ENCODE peak calls at places on chromosome 19, in four cellular contexts. Y is IMR-90, U is hepatocyte, F is mesenchymal stem cell. T is an unnamed sample.
A peak's percentile ranks its signal among the peaks of the same experiment; 100 is the strongest.

GRCh38 chr19:19420570-19421301 is 15.3 kb downstream of the GATAD2A start:
- DNase-seq in Y (no peak), U (no peak), F (no peak), T (no peak)

GRCh38 chr19:6222884-6223283 is 56.9 kb downstream of the MLLT1 start:
- DNase-seq in Y (no peak), U (no peak), F (no peak), T (no peak)

GRCh38 chr19:4067396-4068057 is 828 bp upstream of the ZBTB7A start:
- DNase-seq in Y (no peak), U (no peak), F (no peak), T (no peak)

GRCh38 chr19:7927605-7928333 is 1.8 kb upstream of the CTXN1 start:
- DNase-seq in Y (no peak), U (no peak), F (no peak), T (no peak)

GRCh38 chr19:49333426-49334288 is 1.5 kb upstream of the CD37 start:
- DNase-seq in Y (peak; percentile 40), U (no peak), F (peak; percentile 35), T (no peak)

GRCh38 chr19:7293795-7294570 is at the start of gene INSR:
- DNase-seq in Y (peak; percentile 84), U (peak; percentile 95), F (peak; percentile 90), T (peak; percentile 70)

GRCh38 chr19:50203281-50204080 is at the start of gene MYH14:
- DNase-seq in Y (no peak), U (peak; percentile 96), F (no peak), T (peak; percentile 98)

GRCh38 chr19:23049256-23049655 is 46.3 kb upstream of the ZNF728 start:
- DNase-seq in Y (no peak), U (no peak), F (no peak), T (no peak)

GRCh38 chr19:5767949-5768348 is 16.6 kb downstream of the PRR22 start:
- DNase-seq in Y (no peak), U (no peak), F (no peak), T (no peak)

GRCh38 chr19:54534156-54534555 is 31.5 kb downstream of the LAIR2 start:
- DNase-seq in Y (no peak), U (no peak), F (no peak), T (no peak)

GRCh38 chr19:2578911-2579677 is 103.2 kb downstream of the GADD45B start:
- DNase-seq in Y (peak; percentile 89), U (peak; percentile 93), F (peak; percentile 95), T (peak; percentile 86)

GRCh38 chr19:19615086-19615485 is 3.4 kb downstream of the PBX4 start:
- DNase-seq in Y (peak; percentile 46), U (no peak), F (peak; percentile 25), T (peak; percentile 53)

GRCh38 chr19:55178781-55179569 is 1.1 kb downstream of the SYT5 start:
- DNase-seq in Y (peak; percentile 77), U (peak; percentile 89), F (peak; percentile 91), T (no peak)

GRCh38 chr19:7149956-7150705 is 80.6 kb downstream of the ZNF557 start:
- DNase-seq in Y (no peak), U (no peak), F (no peak), T (no peak)

GRCh38 chr19:10292789-10293636 is 3.3 kb downstream of the ICAM5 start:
- DNase-seq in Y (no peak), U (no peak), F (no peak), T (no peak)

GRCh38 chr19:40147693-40148347 is 43.4 kb upstream of the MAP3K10 start:
- DNase-seq in Y (peak; percentile 77), U (no peak), F (peak; percentile 79), T (peak; percentile 48)

GRCh38 chr19:29293292-29293691 is 80.3 kb upstream of the UQCRFS1 start:
- DNase-seq in Y (no peak), U (no peak), F (no peak), T (no peak)

GRCh38 chr19:17803264-17803896 is 8.4 kb downstream of the B3GNT3 start:
- DNase-seq in Y (no peak), U (no peak), F (no peak), T (no peak)

GRCh38 chr19:48551437-48552302 is at the start of gene SULT2B1:
- DNase-seq in Y (no peak), U (no peak), F (no peak), T (peak; percentile 89)

GRCh38 chr19:29539131-29539530 is 13.3 kb downstream of the VSTM2B start:
- DNase-seq in Y (no peak), U (no peak), F (no peak), T (no peak)

GRCh38 chr19:49114630-49115363 is 627 bp downstream of the LIN7B start:
- DNase-seq in Y (peak; percentile 33), U (peak; percentile 81), F (peak; percentile 58), T (no peak)

GRCh38 chr19:54674021-54674617 is 11.3 kb downstream of the LILRB4 start:
- DNase-seq in Y (no peak), U (no peak), F (no peak), T (peak; percentile 14)

GRCh38 chr19:49895566-49896297 is 955 bp downstream of the IL4I1 start:
- DNase-seq in Y (no peak), U (no peak), F (no peak), T (no peak)

DNA sequence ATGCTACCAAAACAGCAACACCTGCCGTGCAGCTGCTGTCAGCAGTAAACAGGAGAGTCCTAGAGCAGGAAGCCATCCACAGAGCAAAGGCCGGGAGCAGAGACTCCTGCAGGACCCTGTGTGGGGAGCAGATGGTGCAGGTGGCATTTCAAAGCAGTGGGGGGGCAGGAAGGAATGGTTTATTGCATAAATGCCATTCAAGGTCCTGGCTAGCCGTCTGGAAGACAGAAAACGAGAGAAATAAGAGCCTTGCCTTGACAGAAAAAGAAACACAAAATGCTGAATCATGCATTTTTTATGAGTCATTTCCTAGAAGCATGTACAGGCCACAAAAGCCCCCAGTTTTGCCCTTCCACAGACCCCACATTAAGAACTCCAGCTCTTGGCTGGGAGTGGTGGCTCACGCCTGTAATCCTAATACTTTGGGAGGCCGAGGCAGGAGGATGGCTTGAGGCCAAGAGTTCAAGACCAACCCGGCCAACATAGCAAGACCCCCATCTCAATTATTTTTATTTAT is 5.4 kb downstream of the RSPH6A start:
- DNase-seq in Y (peak; percentile 83), U (no peak), F (peak; percentile 86), T (peak; percentile 58)
- H2AFZ ChIP-seq in Y (peak overlapping the region; percentile 29), U (no peak overlapping the region), F (peak overlapping the region; percentile 11), T (peak overlapping the region; percentile 9)

GRCh38 chr19:16127080-16127479 is 15.4 kb downstream of the RAB8A start:
- DNase-seq in Y (no peak), U (no peak), F (no peak), T (no peak)
- H2AFZ ChIP-seq in Y (no peak overlapping the region), U (no peak overlapping the region), F (no peak overlapping the region), T (no peak overlapping the region)

GRCh38 chr19:41295506-41295905 is 14.5 kb upstream of the CCDC97 start:
- DNase-seq in Y (no peak), U (peak; percentile 48), F (no peak), T (no peak)
- H2AFZ ChIP-seq in Y (no peak overlapping the region), U (no peak overlapping the region), F (no peak overlapping the region), T (no peak overlapping the region)

GRCh38 chr19:35720163-35720524 is 2.3 kb downstream of the KMT2B start:
- DNase-seq in Y (no peak), U (no peak), F (no peak), T (no peak)

GRCh38 chr19:35720648-35721047 is 2.8 kb downstream of the KMT2B start:
- DNase-seq in Y (no peak), U (no peak), F (no peak), T (no peak)

GRCh38 chr19:35717665-35718344 is at the start of gene KMT2B:
- DNase-seq in Y (no peak), U (peak; percentile 98), F (no peak), T (no peak)

GRCh38 chr19:35718345-35719041 is 690 bp downstream of the KMT2B start:
- DNase-seq in Y (no peak), U (peak; percentile 52), F (peak; percentile 30), T (peak; percentile 29)

GRCh38 chr19:35719402-35720162 is 1.8 kb downstream of the KMT2B start:
- DNase-seq in Y (no peak), U (no peak), F (no peak), T (no peak)
- H2AFZ ChIP-seq in Y (no peak overlapping the region), U (no peak overlapping the region), F (no peak overlapping the region), T (no peak overlapping the region)

DNA sequence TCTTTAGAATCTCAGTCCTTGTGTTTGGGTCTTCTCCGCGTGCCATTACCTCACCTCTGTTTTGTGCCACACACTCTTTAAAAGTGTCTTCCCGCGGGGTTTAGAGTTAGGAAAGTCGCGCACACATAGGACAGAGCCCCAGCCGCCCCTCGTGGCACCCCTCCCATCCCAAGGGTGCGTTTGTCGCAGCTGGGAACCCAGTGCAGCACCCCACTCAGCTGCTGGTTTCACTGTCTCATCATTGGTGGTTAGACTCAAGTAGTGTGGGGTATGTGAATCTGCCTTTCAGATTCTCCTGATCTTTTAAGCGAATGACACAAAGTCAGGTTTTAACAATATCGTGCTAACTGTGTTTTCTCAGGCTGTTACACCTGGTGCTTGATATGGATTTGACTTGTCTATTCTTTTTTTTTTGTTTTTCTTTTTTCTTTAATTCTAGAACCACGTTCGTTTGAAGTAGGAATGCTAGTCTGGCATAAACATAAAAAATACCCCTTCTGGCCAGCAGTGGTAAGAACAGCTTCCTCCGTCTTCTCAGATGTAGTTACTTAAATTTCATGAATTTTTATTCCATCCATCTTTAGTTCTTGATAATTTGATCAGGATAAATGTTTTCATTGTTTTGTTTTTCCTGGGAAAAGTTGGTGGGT is 19.5 kb upstream of the NDUFS7 start:
- DNase-seq in Y (peak; percentile 20), U (no peak), F (peak; percentile 22), T (no peak)
- H2AFZ ChIP-seq in Y (no peak overlapping the region), U (no peak overlapping the region), F (no peak overlapping the region), T (no peak overlapping the region)

GRCh38 chr19:33416307-33417215 is 43.1 kb downstream of the CEBPG start:
- DNase-seq in Y (peak; percentile 68), U (peak; percentile 84), F (peak; percentile 62), T (peak; percentile 72)
- H2AFZ ChIP-seq in Y (peak overlapping the region; percentile 77), U (no peak overlapping the region), F (no peak overlapping the region), T (no peak overlapping the region)

GRCh38 chr19:16340654-16341053 is 16.0 kb downstream of the KLF2 start:
- DNase-seq in Y (no peak), U (no peak), F (no peak), T (no peak)

GRCh38 chr19:16339361-16339725 is 14.7 kb downstream of the KLF2 start:
- DNase-seq in Y (no peak), U (no peak), F (no peak), T (no peak)

GRCh38 chr19:16337809-16338469 is 13.3 kb downstream of the KLF2 start:
- DNase-seq in Y (no peak), U (no peak), F (peak; percentile 23), T (no peak)

GRCh38 chr19:16340092-16340491 is 15.5 kb downstream of the KLF2 start:
- DNase-seq in Y (peak; percentile 61), U (no peak), F (peak; percentile 38), T (no peak)

GRCh38 chr19:16338470-16339360 is 14.1 kb downstream of the KLF2 start:
- DNase-seq in Y (peak; percentile 96), U (no peak), F (peak; percentile 87), T (peak; percentile 71)
- H2AFZ ChIP-seq in Y (peak overlapping the region; percentile 84), U (no peak overlapping the region), F (no peak overlapping the region), T (peak overlapping the region; percentile 56)

GRCh38 chr19:52415711-52416110 is 13.2 kb upstream of the ZNF534 start:
- DNase-seq in Y (no peak), U (no peak), F (no peak), T (no peak)
- H2AFZ ChIP-seq in Y (no peak overlapping the region), U (no peak overlapping the region), F (no peak overlapping the region), T (no peak overlapping the region)

GRCh38 chr19:13164370-13165090 is 14.3 kb downstream of the IER2 start:
- DNase-seq in Y (peak; percentile 61), U (peak; percentile 90), F (peak; percentile 65), T (peak; percentile 92)
- H2AFZ ChIP-seq in Y (peak overlapping the region; percentile 89), U (no peak overlapping the region), F (peak overlapping the region; percentile 36), T (no peak overlapping the region)

T was measured in PC-9.